ENCODE peak calls at places on chromosomes 4 and X, in six cellular contexts. D is K562, A is HepG2, F is H1, V is GM12891, G is GM12878. J is an unnamed sample.

GRCh38 chrX:66638591-66639500 is at the start of gene EDA2R:
- DNase-seq in D (no peak), A (peak), F (peak), V (peak), G (peak), J (peak)

GRCh38 chrX:133376422-133376821 is 38.9 kb downstream of the GPC4 start:
- DNase-seq in D (no peak), A (no peak), F (no peak), V (no peak), G (no peak), J (no peak)

GRCh38 chrX:40749874-40750273 is 14.5 kb upstream of the MED14 start:
- DNase-seq in D (no peak), A (no peak), F (no peak), V (no peak), G (peak), J (no peak)

GRCh38 chr4:18981234-18981615 is 959.7 kb upstream of the LCORL start:
- DNase-seq in D (no peak), A (no peak), F (no peak), V (no peak), G (no peak), J (no peak)

GRCh38 chr4:52714597-52715254 is 36.5 kb downstream of the ERVMER34-1 start:
- DNase-seq in D (peak), A (no peak), F (no peak), V (no peak), G (no peak), J (no peak)

GRCh38 chrX:153649178-153649914 is 2.3 kb downstream of the DUSP9 start:
- DNase-seq in D (peak), A (peak), F (peak), V (peak), G (no peak), J (peak)

GRCh38 chr4:187612211-187612780 is 383.3 kb upstream of the ZFP42 start:
- DNase-seq in D (no peak), A (no peak), F (no peak), V (no peak), G (no peak), J (no peak)

GRCh38 chr4:5215321-5215720 is 164.0 kb downstream of the STK32B start:
- DNase-seq in D (no peak), A (no peak), F (no peak), V (no peak), G (no peak), J (no peak)

GRCh38 chr4:132227349-132228165 is 921.5 kb upstream of the PCDH10 start:
- DNase-seq in D (peak), A (peak), F (peak), V (no peak), G (no peak), J (no peak)

GRCh38 chr4:111773858-111774257 is 371.4 kb upstream of the FAM241A start:
- DNase-seq in D (no peak), A (no peak), F (no peak), V (no peak), G (no peak), J (no peak)

GRCh38 chr4:128812360-128812958 is 3.0 kb downstream of the JADE1 start:
- DNase-seq in D (peak), A (peak), F (peak), V (peak), G (no peak), J (peak)

GRCh38 chr4:74621616-74622015 is 172.7 kb downstream of the BTC start:
- DNase-seq in D (no peak), A (no peak), F (no peak), V (no peak), G (no peak), J (no peak)

GRCh38 chrX:111168314-111168713 is 72.3 kb downstream of the PAK3 start:
- DNase-seq in D (peak), A (peak), F (no peak), V (no peak), G (no peak), J (no peak)

GRCh38 chrX:34493086-34493485 is 164.0 kb downstream of the TMEM47 start:
- DNase-seq in D (no peak), A (no peak), F (no peak), V (no peak), G (no peak), J (no peak)

GRCh38 chr4:93842512-93843252 is 14.1 kb downstream of the ATOH1 start:
- DNase-seq in D (no peak), A (peak), F (no peak), V (no peak), G (no peak), J (no peak)

GRCh38 chrX:54024350-54024749 is 19.9 kb downstream of the PHF8 start:
- DNase-seq in D (no peak), A (no peak), F (no peak), V (no peak), G (no peak), J (no peak)

GRCh38 chr4:590313-590841 is 14.3 kb upstream of the TMEM271 start:
- DNase-seq in D (no peak), A (no peak), F (no peak), V (no peak), G (no peak), J (no peak)

GRCh38 chr4:140150886-140151699 is 2.9 kb downstream of the MAML3 start:
- DNase-seq in D (peak), A (no peak), F (peak), V (peak), G (no peak), J (peak)

GRCh38 chrX:71622347-71623104 is 4.2 kb upstream of the CXCR3 start:
- DNase-seq in D (peak), A (peak), F (peak), V (no peak), G (peak), J (no peak)

GRCh38 chrX:153476628-153477027 is 6.3 kb upstream of the HAUS7 start:
- DNase-seq in D (no peak), A (no peak), F (no peak), V (no peak), G (no peak), J (no peak)

GRCh38 chr4:48141048-48141447 is 7.0 kb upstream of the TXK start:
- DNase-seq in D (peak), A (peak), F (no peak), V (peak), G (no peak), J (no peak)

GRCh38 chr4:37827030-37827705 is 682 bp downstream of the PGM2 start:
- DNase-seq in D (peak), A (no peak), F (no peak), V (peak), G (no peak), J (peak)

GRCh38 chr4:174358410-174358809 is 74.7 kb downstream of the CEP44 start:
- DNase-seq in D (no peak), A (no peak), F (no peak), V (no peak), G (no peak), J (no peak)

GRCh38 chr4:86441175-86441960 is 81.5 kb upstream of the MAPK10 start:
- DNase-seq in D (no peak), A (no peak), F (no peak), V (no peak), G (peak), J (no peak)

GRCh38 chr4:119598521-119598920 is 30.1 kb downstream of the PDE5A start:
- DNase-seq in D (no peak), A (no peak), F (no peak), V (no peak), G (no peak), J (no peak)

GRCh38 chr4:128663325-128663724 is 146.2 kb upstream of the JADE1 start:
- DNase-seq in D (no peak), A (no peak), F (no peak), V (no peak), G (peak), J (no peak)

GRCh38 chrX:12013220-12013619 is 125.1 kb upstream of the FRMPD4 start:
- DNase-seq in D (no peak), A (no peak), F (no peak), V (no peak), G (no peak), J (no peak)

GRCh38 chrX:13123857-13124345 is 79.5 kb upstream of the FAM9C start:
- DNase-seq in D (no peak), A (peak), F (no peak), V (no peak), G (no peak), J (no peak)

GRCh38 chr4:74504212-74504611 is 59.3 kb downstream of the AREG start:
- DNase-seq in D (no peak), A (no peak), F (no peak), V (no peak), G (no peak), J (no peak)

GRCh38 chr4:169593050-169593449 is 19.3 kb downstream of the NEK1 start:
- DNase-seq in D (no peak), A (no peak), F (no peak), V (no peak), G (no peak), J (no peak)

GRCh38 chr4:177938226-177938625 is 496.0 kb upstream of the AGA start:
- DNase-seq in D (no peak), A (no peak), F (no peak), V (no peak), G (no peak), J (no peak)

GRCh38 chr4:173878701-173879100 is 348.7 kb upstream of the HAND2 start:
- DNase-seq in D (peak), A (no peak), F (no peak), V (no peak), G (no peak), J (no peak)

GRCh38 chrX:40323977-40324376 is 226.2 kb upstream of the BCOR start:
- DNase-seq in D (no peak), A (no peak), F (no peak), V (no peak), G (no peak), J (no peak)

GRCh38 chrX:1452497-1453389 is at the start of gene ASMTL:
- DNase-seq in D (peak), A (peak), F (peak), V (peak), G (peak), J (peak)
- TF ChIP-seq POLR2A in D (peak), A (peak), F (no peak), V (peak), G (peak), J (peak)

DNA sequence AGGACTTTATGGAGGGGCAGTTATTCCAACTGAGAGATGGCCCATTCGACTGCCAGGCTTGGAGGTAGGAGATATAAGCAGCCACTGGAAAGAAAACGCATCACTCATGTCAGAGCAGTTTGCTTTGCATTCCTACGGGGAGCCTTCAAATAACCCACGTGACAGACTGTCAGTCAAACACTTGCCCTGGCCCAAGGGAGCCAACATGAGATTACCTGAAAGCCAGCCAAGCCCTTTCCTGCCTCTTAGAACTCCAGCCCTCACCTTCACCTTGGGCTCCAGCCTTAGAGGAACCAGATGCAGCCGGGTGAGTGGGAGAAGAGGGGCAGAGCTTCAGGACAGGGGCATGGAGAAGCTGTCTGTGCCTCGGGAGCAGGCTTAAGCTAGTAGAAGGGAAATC is 95.3 kb upstream of the CXCL13 start:
- DNase-seq in D (no peak), A (no peak), F (no peak), V (no peak), G (no peak), J (no peak)
- TF ChIP-seq TAF1 in D (no peak), A (no peak), F (no peak), V (no peak), G (no peak), J (no peak)

GRCh38 chr4:108045687-108046024 is 56.0 kb downstream of the HADH start:
- DNase-seq in D (peak), A (no peak), F (no peak), V (no peak), G (no peak), J (no peak)
- TF ChIP-seq POLR2AphosphoS5 in D (no peak), A (no peak), F (no peak), V (no peak), G (no peak), J (no peak)

DNA sequence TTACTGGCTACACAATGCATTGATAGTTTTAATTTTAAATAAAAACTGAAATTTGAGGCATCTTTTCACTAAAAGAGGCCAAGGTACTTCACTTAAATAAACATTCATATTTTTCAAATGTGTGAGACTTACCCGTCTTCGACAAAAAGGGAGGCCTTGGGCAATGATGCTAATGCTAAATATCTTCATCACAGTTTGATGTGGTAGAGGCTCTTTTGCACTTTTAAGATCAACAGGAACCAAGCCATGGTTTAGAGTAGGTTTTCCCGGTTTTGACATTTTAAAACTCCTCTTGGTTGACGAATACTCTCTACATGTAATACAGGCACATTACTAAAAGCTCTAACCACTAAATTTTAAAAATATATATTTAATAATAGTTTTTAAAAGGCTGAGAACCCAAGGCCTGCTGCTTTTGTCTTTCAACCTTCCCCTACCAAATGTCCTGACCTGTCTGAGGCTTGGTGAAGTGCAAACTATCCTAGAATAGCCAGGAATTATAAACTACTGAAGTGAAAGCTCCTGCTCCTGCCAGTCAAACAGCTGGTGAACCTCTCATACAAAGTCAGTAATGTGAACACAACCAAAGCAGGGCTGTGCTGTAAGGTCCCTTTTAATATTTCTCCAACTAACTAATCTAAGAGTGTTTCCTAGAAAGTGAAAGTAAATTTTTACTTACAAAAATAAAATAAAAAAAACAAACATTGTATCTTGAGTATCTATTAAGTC is 153.7 kb downstream of the FBXW7 start:
- DNase-seq in D (no peak), A (no peak), F (no peak), V (no peak), G (no peak), J (no peak)
- TF ChIP-seq POLR2A in D (no peak), A (no peak), F (no peak), V (no peak), G (no peak), J (no peak)

GRCh38 chr4:14743172-14743571 is 259.1 kb upstream of the CPEB2 start:
- DNase-seq in D (no peak), A (no peak), F (no peak), V (no peak), G (no peak), J (no peak)

GRCh38 chr4:14742054-14742453 is 260.2 kb upstream of the CPEB2 start:
- DNase-seq in D (no peak), A (no peak), F (no peak), V (no peak), G (no peak), J (no peak)

GRCh38 chr4:14744346-14744745 is 257.9 kb upstream of the CPEB2 start:
- DNase-seq in D (no peak), A (no peak), F (no peak), V (no peak), G (no peak), J (no peak)

DNA sequence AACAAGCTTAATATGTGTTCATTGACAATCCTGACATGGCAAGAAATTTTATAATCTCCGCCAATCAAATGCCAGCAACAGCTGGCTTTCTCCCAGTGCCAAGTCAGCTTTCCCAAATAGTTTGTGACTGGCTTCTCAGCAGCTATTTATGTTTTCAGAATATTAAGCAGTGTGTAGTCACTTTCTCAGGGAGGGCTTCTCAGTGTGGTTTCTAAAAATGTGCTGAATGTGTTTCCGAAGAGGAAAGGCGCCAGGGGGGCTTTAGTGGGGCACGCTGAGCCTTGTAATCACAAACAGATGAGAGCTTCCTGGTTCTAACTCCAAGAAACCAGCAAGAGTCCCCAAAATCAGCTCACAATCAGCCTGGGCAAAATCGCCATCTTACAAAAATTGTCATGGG is 258.7 kb upstream of the CPEB2 start:
- DNase-seq in D (no peak), A (no peak), F (no peak), V (no peak), G (no peak), J (no peak)
- TF ChIP-seq TAF1 in D (no peak), A (no peak), F (no peak), V (no peak), G (no peak), J (no peak)

DNA sequence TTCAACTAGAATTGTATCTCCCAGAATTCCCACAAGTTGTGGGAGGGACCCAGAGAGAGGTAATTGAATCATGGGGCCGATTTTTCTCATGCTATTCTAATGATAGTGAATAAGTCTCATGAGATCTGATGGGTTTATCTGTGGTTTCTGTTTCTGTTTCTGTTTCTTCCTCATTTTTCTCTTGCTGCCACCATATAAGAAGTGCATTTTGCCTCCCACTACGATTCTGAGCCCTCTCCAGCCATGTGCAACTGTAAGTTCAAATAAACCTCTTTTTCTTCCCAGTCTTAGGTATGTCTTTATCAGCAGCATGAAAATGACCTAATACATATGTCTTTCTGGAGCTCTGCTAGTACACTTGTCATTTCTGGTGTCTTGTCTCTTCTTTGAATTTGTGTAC is 22.1 kb upstream of the OR13H1 start:
- DNase-seq in D (no peak), A (no peak), F (no peak), V (no peak), G (no peak), J (no peak)
- TF ChIP-seq POLR2AphosphoS5 in D (no peak), A (no peak), F (no peak), V (no peak), G (no peak), J (no peak)

GRCh38 chr4:76948441-76949292 is 885 bp upstream of the SEPTIN11 start:
- DNase-seq in D (peak), A (peak), F (no peak), V (peak), G (peak), J (peak)
- TF ChIP-seq POLR2A in D (peak), A (no peak), F (no peak), V (no peak), G (peak), J (peak)

DNA sequence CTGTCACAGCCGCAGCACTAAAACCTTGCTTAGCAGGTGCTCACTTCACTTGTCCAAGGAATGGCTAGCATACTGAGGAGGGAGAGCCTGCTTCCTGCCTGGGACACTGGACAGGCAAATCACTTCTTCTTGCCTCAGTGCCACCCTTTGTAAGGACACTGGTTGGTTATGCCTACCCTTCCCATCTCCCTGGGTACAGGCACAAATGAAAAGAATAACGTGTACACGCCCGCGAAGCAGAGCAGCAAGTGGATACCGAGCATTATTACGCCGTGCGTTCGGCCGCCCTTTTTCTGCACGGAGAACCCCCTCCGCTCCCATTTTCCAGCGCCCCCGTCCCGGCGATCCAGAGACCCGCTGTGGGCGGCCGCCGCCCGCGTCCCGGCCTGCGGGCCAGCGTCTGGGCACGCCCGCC is 338 bp upstream of the KLHL2 start:
- DNase-seq in D (peak), A (no peak), F (no peak), V (peak), G (no peak), J (peak)
- TF ChIP-seq TAF1 in D (no peak), A (no peak), F (no peak), V (no peak), G (no peak), J (no peak)

J was measured in GM12892.